ENCODE peak calls at places on chromosome 4, in four cellular contexts. W is K562, A is WTC11, G is HepG2. K is an unnamed sample.

GRCh38 chr4:82479562-82479961 is 49.2 kb downstream of the ENOPH1 start:
- DNase-seq in W (no peak), A (no peak), G (no peak), K (no peak)

GRCh38 chr4:85128246-85129204 is 162.0 kb upstream of the WDFY3 start:
- DNase-seq in W (no peak), A (no peak), G (no peak), K (no peak)

GRCh38 chr4:161919442-161920220 is 244.2 kb downstream of the FSTL5 start:
- DNase-seq in W (no peak), A (no peak), G (no peak), K (no peak)

GRCh38 chr4:2263701-2264321 is 1.9 kb upstream of the MXD4 start:
- DNase-seq in W (no peak), A (no peak), G (no peak), K (no peak)

GRCh38 chr4:858136-858535 is 32.2 kb upstream of the CPLX1 start:
- DNase-seq in W (no peak), A (no peak), G (no peak), K (no peak)

GRCh38 chr4:42845586-42845985 is 46.9 kb upstream of the GRXCR1 start:
- DNase-seq in W (no peak), A (no peak), G (no peak), K (no peak)

GRCh38 chr4:184446132-184446531 is 28.2 kb downstream of the IRF2 start:
- DNase-seq in W (no peak), A (no peak), G (no peak), K (no peak)

GRCh38 chr4:123121241-123121907 is 199.0 kb upstream of the NUDT6 start:
- DNase-seq in W (no peak), A (no peak), G (peak), K (no peak)

GRCh38 chr4:168759959-168760527 is 250.0 kb downstream of the CBR4 start:
- DNase-seq in W (no peak), A (no peak), G (no peak), K (no peak)

GRCh38 chr4:98514930-98515809 is 143.2 kb downstream of the TSPAN5 start:
- DNase-seq in W (peak), A (no peak), G (no peak), K (no peak)

GRCh38 chr4:158314756-158315487 is 104.6 kb downstream of the TMEM144 start:
- DNase-seq in W (no peak), A (no peak), G (no peak), K (peak)

GRCh38 chr4:7301846-7302630 is 109.7 kb downstream of the SORCS2 start:
- DNase-seq in W (no peak), A (no peak), G (no peak), K (no peak)

DNA sequence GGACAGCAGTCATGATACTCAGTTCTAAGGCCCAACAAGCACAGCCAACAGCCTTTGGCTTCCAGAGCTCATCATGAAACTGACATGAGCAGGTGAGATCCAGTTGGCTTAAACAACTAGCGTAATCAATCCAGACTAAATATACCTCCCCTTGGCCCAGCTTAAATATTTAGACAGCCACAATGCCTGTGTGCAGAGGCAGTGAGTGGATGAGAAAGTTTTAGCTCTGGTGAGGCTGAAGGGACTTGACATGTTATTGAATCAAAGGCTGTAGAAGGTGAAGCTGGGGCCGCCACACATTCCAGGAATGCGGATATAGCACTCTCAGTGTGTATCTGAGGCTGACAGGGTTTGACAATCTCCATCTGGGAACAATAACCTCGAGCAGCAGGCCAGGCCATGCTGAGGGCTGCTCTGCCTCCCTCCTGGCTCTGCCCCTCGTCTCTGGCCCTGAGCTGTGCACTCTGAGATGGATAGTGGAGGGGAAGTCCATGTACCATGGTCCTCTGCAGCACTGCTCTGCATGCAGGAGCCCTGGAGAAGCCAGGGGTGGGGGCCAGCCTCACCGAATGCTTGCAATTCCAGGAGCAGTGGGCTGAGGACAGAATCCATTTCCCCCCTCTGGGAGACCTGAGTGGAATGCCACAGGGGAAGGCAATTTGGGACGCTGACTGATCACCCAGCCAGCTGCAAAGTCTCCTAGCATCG is 37.4 kb upstream of the RASL11B start:
- DNase-seq in W (no peak), A (no peak), G (peak), K (no peak)
- TF ChIP-seq NR3C1 in W (no peak), A (no peak), G (no peak), K (no peak)

GRCh38 chr4:29224911-29225310 is 1495.3 kb upstream of the PCDH7 start:
- DNase-seq in W (no peak), A (no peak), G (no peak), K (no peak)
- TF ChIP-seq NR3C1 in W (no peak), A (no peak), G (no peak), K (no peak)

DNA sequence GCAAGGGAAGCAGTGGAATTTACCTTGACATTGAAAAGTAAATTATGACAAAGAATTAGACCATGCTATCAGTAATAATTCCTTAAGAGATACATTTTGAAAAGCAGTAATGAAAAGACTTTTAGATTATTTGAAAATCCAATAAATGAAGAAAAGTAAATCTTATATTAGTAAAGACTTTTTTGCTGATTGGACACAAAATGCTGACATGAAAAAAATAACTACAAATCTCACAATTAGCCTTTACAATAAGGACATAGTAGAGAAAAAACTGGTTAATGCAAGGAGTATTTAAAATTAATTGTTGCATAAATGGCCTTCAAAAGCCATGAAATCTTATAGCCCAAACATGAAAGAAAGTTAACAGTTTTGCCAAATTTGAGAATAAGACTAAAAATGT is 446.1 kb upstream of the FAM241A start:
- DNase-seq in W (no peak), A (no peak), G (no peak), K (no peak)
- TF ChIP-seq NR3C1 in W (no peak), A (no peak), G (no peak), K (no peak)

DNA sequence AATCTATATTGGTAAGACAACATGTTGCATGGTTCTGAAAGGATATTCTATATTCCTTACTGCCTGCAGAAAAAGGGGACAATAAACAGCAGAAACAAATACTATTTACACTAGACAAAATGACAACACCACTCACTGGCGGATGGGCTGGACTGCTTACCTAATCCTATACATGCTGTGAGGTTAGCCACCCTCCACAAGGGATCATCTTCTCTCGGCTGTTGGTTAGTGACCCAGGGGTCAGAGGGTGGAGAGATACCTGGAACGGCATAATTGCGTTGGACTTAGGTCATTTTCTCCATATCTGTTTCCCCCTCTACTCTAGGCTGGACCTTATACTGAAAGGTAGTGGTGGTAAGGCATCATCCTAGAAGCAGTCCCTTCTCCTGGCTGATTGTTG is 286.9 kb upstream of the UGT8 start:
- DNase-seq in W (no peak), A (no peak), G (no peak), K (no peak)
- TF ChIP-seq NR3C1 in W (no peak), A (no peak), G (no peak), K (no peak)

DNA sequence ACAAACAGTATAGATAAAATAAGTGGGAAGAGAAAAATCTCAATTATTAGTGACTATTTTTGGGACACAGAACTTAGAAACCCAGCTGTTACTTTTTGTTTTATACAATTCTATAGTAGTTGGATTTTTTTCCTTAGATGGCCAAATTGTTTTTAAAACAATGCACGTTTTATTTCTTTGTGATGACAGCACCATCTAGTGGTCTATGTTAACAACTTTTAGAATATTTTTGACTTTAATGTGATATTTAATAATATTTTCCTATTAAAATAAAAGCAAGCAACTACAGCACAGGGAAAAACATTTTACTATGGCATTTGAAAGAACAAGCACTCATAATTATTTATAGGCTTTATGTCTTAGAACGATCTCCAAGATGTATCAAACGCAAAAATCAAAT is 5.6 kb upstream of the SMIM31 start:
- DNase-seq in W (peak), A (no peak), G (peak), K (peak)
- TF ChIP-seq NR3C1 in W (no peak), A (no peak), G (no peak), K (no peak)

DNA sequence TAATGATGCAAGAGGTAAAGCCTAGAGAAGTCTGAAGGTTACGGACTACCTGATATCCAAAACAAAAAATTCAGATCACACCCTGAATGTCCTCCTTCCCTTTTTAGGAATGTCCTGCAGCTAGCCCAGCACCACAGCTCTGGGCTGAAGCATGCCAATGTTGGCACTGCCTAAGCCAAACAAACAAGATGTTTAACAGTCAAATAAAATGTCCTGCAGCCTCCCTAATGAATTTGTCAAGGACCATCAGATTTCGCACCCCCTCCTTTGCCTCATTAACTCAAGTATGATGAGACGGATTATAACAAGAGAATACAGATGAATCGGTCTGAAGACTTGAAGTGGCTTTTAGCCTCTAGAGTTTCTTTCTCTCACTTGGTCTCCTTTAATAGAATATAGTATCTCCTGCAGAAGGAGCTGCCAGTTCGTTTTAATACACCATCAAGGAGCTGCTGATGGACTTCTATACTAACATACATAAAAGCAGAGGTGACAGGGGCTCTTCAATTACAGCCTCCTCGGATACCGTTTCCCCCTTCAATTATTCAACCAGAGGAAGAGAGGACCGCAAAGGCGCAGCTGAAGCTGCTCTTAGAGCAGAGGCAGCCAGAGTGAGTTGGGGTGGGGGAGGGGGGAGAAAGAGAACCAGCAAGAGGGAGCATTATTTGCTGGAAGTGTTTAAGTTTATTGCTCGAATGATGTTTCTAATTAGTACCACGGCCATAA is 3.0 kb upstream of the MAB21L2 start:
- DNase-seq in W (no peak), A (peak), G (no peak), K (no peak)
- TF ChIP-seq NR3C1 in W (no peak), A (no peak), G (no peak), K (no peak)

DNA sequence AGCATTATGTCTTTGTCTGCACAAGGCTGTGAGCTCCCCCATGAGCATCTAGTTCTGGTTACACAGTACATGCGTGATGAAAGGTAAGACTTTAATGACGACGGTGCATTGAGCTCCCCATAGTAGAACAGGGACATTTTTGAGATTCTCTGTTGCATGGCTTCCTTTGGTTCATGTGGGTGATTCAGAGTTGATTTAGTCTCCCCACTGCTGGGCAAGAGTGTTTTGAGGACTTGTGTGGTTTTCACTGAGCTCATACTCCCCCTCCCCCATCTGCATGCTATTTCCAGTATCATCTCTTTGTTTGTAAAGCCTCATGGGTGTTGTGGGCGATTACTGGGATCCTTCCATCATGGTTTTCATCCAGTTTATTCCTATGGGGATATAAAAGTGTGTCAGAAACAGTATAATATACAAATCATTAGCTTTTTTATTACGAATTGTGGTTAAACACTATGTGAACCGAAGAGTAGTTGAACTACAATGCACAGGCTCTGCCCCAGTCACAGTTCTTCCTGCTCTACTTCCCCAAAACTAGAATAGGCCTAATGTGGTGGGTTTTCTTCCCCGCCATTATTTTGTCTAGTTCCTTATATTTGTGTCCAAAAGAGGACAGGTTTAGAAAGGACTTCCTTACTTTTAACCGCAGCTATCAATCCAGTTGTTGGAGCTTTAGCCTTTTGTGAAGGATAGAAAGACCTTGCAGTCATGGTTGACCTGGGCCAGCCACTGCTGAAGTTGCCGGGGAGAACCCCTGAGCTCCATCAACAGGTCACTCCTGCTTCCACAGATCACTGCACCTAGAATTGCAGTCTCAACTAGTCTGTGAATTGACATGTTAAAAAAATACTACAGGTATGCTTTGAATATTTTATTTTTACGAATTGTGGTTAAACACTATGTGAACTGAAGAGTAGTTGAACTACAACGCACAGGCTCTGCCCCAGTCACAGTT is 30.4 kb downstream of the KIT start:
- DNase-seq in W (no peak), A (no peak), G (no peak), K (no peak)
- TF ChIP-seq NR3C1 in W (no peak), A (no peak), G (no peak), K (no peak)

GRCh38 chr4:140762202-140762601 is 6.0 kb upstream of the TBC1D9 start:
- DNase-seq in W (no peak), A (no peak), G (no peak), K (no peak)
- TF ChIP-seq NR3C1 in W (no peak), A (no peak), G (no peak), K (no peak)